ENCODE peak calls at places on chromosomes 5 and 9, in six cellular contexts. G is transverse colon, T is A549, E is spleen, F is HepG2, J is testis. S is an unnamed sample.

GRCh38 chr9:110578896-110579752 is at the start of gene SVEP1:
- DNase-seq in G (no peak), T (peak; percentile 46), E (peak; percentile 77), F (no peak), J (peak; percentile 57), S (peak; percentile 58)

GRCh38 chr5:177479774-177480173 is 6.3 kb upstream of the DBN1 start:
- DNase-seq in G (no peak), T (no peak), E (no peak), F (no peak), J (no peak), S (no peak)

GRCh38 chr5:164345173-164345572 is 839.8 kb downstream of the MAT2B start:
- DNase-seq in G (no peak), T (no peak), E (no peak), F (no peak), J (no peak), S (peak; percentile 43)

GRCh38 chr5:158759276-158759675 is 340.4 kb downstream of the EBF1 start:
- DNase-seq in G (no peak), T (no peak), E (no peak), F (no peak), J (no peak), S (no peak)

GRCh38 chr5:139698461-139699146 is 50.5 kb downstream of the CXXC5 start:
- DNase-seq in G (peak; percentile 78), T (no peak), E (peak; percentile 84), F (no peak), J (peak; percentile 74), S (peak; percentile 86)

GRCh38 chr5:140298183-140298601 is 4.7 kb downstream of the PFDN1 start:
- DNase-seq in G (no peak), T (no peak), E (no peak), F (peak; percentile 16), J (no peak), S (no peak)

GRCh38 chr5:61768692-61769281 is 436.7 kb downstream of the ZSWIM6 start:
- DNase-seq in G (peak; percentile 9), T (peak; percentile 73), E (no peak), F (peak; percentile 70), J (peak; percentile 16), S (no peak)

GRCh38 chr5:59079622-59080620 is 497.0 kb downstream of the RAB3C start:
- DNase-seq in G (no peak), T (peak; percentile 86), E (no peak), F (peak; percentile 34), J (no peak), S (no peak)

GRCh38 chr5:73115399-73116051 is 4.8 kb upstream of the TMEM171 start:
- DNase-seq in G (no peak), T (peak; percentile 25), E (no peak), F (no peak), J (no peak), S (no peak)

GRCh38 chr5:151770383-151771258 is 1.1 kb upstream of the G3BP1 start:
- DNase-seq in G (peak; percentile 65), T (peak; percentile 52), E (peak; percentile 95), F (no peak), J (peak; percentile 85), S (peak; percentile 82)

GRCh38 chr5:150036513-150036912 is 36.0 kb downstream of the HMGXB3 start:
- DNase-seq in G (no peak), T (peak; percentile 73), E (no peak), F (no peak), J (no peak), S (peak; percentile 70)

GRCh38 chr5:79935992-79936643 is 54.9 kb downstream of the MTX3 start:
- DNase-seq in G (no peak), T (no peak), E (no peak), F (no peak), J (peak; percentile 36), S (no peak)

GRCh38 chr5:19891658-19892057 is 96.3 kb downstream of the CDH18 start:
- DNase-seq in G (no peak), T (no peak), E (no peak), F (no peak), J (no peak), S (no peak)

GRCh38 chr9:75979362-75979761 is 88.9 kb downstream of the PCSK5 start:
- DNase-seq in G (no peak), T (peak; percentile 43), E (no peak), F (peak; percentile 18), J (no peak), S (no peak)

GRCh38 chr5:11563822-11564221 is 340.4 kb downstream of the CTNND2 start:
- DNase-seq in G (no peak), T (no peak), E (no peak), F (peak; percentile 3), J (no peak), S (no peak)

GRCh38 chr5:137315534-137316345 is 183.4 kb downstream of the SPOCK1 start:
- DNase-seq in G (no peak), T (no peak), E (no peak), F (no peak), J (no peak), S (no peak)

GRCh38 chr5:36915653-36916052 is 39.1 kb downstream of the NIPBL start:
- DNase-seq in G (no peak), T (no peak), E (no peak), F (no peak), J (no peak), S (no peak)

GRCh38 chr9:98008764-98009163 is 25.6 kb downstream of the ANP32B start:
- DNase-seq in G (no peak), T (no peak), E (no peak), F (no peak), J (no peak), S (no peak)

GRCh38 chr9:98010450-98010849 is 27.3 kb downstream of the ANP32B start:
- DNase-seq in G (peak; percentile 51), T (peak; percentile 54), E (no peak), F (no peak), J (no peak), S (no peak)

GRCh38 chr9:98011122-98011521 is 28.0 kb downstream of the ANP32B start:
- DNase-seq in G (no peak), T (no peak), E (no peak), F (no peak), J (no peak), S (no peak)

GRCh38 chr9:98009926-98010325 is 26.8 kb downstream of the ANP32B start:
- DNase-seq in G (no peak), T (no peak), E (no peak), F (no peak), J (no peak), S (peak; percentile 20)

DNA sequence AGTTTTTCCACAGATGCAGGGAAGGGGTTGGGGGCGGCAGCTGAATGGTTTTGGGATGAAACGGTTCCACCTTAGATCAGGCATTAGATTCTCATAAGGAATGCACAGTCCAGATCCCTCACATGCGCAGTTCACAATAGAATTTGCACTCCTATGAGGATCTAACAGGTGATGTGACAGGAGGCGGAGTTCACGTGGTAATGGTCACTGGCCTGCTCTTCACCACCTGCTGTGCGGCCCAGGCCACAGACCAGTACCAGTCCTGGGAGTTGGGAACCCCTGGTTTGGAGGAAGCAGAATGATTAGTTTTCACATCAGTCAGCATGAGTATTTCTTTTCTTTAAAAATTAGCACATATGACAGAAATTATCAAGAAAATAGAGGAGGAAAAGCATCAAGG is 26.3 kb downstream of the ANP32B start:
- DNase-seq in G (no peak), T (no peak), E (no peak), F (no peak), J (no peak), S (no peak)
- TF ChIP-seq POLR2A in G (no peak), T (no peak), E (no peak), F (no peak), J (no peak), S (no peak)

DNA sequence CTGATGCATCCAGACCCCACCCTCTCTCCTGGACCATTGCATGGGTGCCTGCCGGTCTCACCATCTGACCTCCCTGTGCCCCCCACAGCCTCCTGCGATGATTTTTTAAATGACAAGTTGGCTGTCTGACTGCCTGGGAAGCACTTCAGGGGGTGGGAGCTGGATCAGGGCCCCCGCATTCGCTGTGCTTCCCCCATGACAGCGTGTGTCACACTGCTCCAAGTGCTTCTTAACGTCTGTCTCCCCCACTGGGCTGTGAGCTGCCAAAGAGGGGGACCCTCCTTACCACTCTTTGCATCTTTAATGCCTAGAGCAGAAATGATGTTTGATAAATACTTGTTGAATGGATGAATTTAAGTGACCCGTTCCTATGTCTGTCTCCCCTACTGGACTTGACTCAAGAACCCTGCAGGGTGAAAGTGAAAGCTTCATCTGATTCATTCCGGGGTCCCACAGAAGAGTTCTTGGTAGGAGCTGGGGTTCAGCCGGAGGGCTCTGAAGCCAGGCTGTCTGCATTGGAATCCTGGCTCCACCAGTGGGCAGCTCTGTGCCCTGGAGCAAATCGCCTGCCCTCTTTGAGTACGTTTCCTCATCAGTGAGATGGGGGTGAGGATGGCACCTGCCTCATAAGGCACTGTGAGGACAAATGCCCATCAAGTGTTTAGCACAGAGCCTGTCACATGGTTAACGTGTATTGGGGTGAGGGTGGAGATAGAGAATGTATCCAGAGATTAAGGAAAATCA is 7.6 kb upstream of the EGR1 start:
- DNase-seq in G (no peak), T (no peak), E (no peak), F (no peak), J (no peak), S (no peak)
- TF ChIP-seq CTCF in G (no peak), T (no peak), E (no peak), F (peak; percentile 12), J (no peak), S (no peak)

GRCh38 chr9:123327697-123328100 is 28.3 kb upstream of the CRB2 start:
- DNase-seq in G (peak; percentile 58), T (no peak), E (no peak), F (no peak), J (no peak), S (no peak)

GRCh38 chr9:123326030-123326586 is 29.9 kb upstream of the CRB2 start:
- DNase-seq in G (no peak), T (no peak), E (no peak), F (no peak), J (no peak), S (no peak)

GRCh38 chr9:123329329-123329955 is 26.6 kb upstream of the CRB2 start:
- DNase-seq in G (peak; percentile 84), T (no peak), E (no peak), F (peak; percentile 39), J (no peak), S (no peak)

GRCh38 chr9:123324767-123325183 is 31.2 kb upstream of the CRB2 start:
- DNase-seq in G (no peak), T (no peak), E (no peak), F (peak; percentile 70), J (no peak), S (no peak)

GRCh38 chr9:123326662-123327093 is 29.3 kb upstream of the CRB2 start:
- DNase-seq in G (no peak), T (no peak), E (no peak), F (no peak), J (no peak), S (no peak)
- TF ChIP-seq POLR2A in G (no peak), T (no peak), E (no peak), F (no peak), J (no peak), S (no peak)

DNA sequence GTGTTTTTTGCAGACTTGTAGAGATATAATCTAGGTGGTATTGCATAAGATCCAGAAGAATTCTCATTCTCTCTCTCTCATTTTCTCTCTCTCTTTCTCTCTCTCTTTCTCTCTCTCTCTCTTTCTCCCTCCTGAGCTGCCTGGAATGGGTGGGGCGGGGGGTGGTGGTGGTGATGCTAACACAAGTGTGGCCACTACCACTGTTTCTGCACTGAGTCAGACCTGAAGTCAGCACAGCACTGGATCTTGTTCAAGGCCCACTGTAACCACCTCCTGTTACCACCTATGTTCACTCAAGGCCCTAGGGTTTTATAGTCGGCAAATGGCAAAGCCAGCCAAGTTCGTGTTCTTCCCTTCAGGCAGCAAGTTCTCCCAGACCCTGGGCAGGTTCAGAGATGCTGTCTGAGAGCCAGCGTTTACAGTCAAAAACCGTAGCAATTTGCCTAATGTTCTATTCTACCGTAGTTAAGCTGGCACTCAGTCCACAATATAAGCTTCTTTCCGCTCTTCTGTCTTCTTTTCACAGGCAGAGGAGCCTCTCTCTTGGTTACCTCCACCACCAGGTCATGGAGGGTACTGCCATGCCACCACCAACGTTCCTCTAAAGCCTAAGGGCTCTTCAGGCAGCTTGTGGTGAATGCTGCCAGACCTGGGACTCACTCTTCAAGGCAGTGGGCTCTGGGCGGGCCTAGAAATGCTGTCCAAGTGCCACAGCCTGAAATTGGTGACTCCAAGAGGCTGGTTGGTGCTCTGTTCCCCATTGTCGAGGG is 235.7 kb upstream of the PRR16 start:
- DNase-seq in G (no peak), T (peak; percentile 4), E (no peak), F (peak; percentile 1), J (peak; percentile 13), S (no peak)
- TF ChIP-seq CTCF in G (no peak), T (no peak), E (no peak), F (no peak), J (no peak), S (no peak)

S was measured in heart left ventricle.